ENCODE peak calls at places on chromosome 15, in seven cellular contexts. N is tibial artery; H is GM23248; L is T-helper 17 cell; O is heart left ventricle; Q is lung; B is CD8-positive, alpha-beta T cell. E is an unnamed sample.

GRCh38 chr15:71780349-71780976 is 29.9 kb upstream of the NR2E3 start:
- DNase-seq in N (peak; percentile 64), H (peak; percentile 76), L (no peak), O (no peak), Q (no peak), B (no peak), E (peak; percentile 66)

GRCh38 chr15:38042707-38043445 is 108.4 kb downstream of the TMCO5A start:
- DNase-seq in N (no peak), H (no peak), L (no peak), O (peak; percentile 12), Q (no peak), B (no peak), E (no peak)

GRCh38 chr15:92383528-92384326 is 10.0 kb upstream of the ST8SIA2 start:
- DNase-seq in N (no peak), H (peak; percentile 44), L (no peak), O (no peak), Q (no peak), B (no peak), E (peak; percentile 3)

GRCh38 chr15:34011476-34011875 is 27.5 kb downstream of the AVEN start:
- DNase-seq in N (no peak), H (no peak), L (no peak), O (no peak), Q (no peak), B (no peak), E (no peak)

GRCh38 chr15:83605595-83605994 is 48.3 kb upstream of the ADAMTSL3 start:
- DNase-seq in N (no peak), H (no peak), L (no peak), O (peak; percentile 12), Q (no peak), B (no peak), E (no peak)

GRCh38 chr15:89812126-89812846 is 2.4 kb downstream of the ANPEP start:
- DNase-seq in N (peak; percentile 87), H (peak; percentile 88), L (no peak), O (no peak), Q (no peak), B (no peak), E (no peak)

GRCh38 chr15:90903733-90904536 is 833 bp downstream of the MAN2A2 start:
- DNase-seq in N (no peak), H (no peak), L (no peak), O (no peak), Q (no peak), B (no peak), E (no peak)

GRCh38 chr15:101167791-101168462 is 83.9 kb downstream of the CHSY1 start:
- DNase-seq in N (peak; percentile 86), H (peak; percentile 71), L (no peak), O (peak; percentile 83), Q (peak; percentile 73), B (peak; percentile 55), E (peak; percentile 97)

GRCh38 chr15:96332854-96333193 is 2.3 kb downstream of the NR2F2 start:
- DNase-seq in N (no peak), H (peak; percentile 58), L (no peak), O (no peak), Q (no peak), B (no peak), E (no peak)

GRCh38 chr15:47473857-47474256 is 243.4 kb upstream of the SEMA6D start:
- DNase-seq in N (peak; percentile 83), H (peak; percentile 7), L (no peak), O (peak; percentile 76), Q (no peak), B (no peak), E (no peak)

GRCh38 chr15:59828871-59829270 is 139.8 kb upstream of the BNIP2 start:
- DNase-seq in N (no peak), H (no peak), L (no peak), O (no peak), Q (no peak), B (no peak), E (no peak)

GRCh38 chr15:29283371-29283770 is 13.7 kb upstream of the NSMCE3 start:
- DNase-seq in N (no peak), H (no peak), L (no peak), O (no peak), Q (no peak), B (no peak), E (no peak)

GRCh38 chr15:65921780-65922179 is 52.5 kb downstream of the RAB11A start:
- DNase-seq in N (no peak), H (no peak), L (no peak), O (no peak), Q (no peak), B (no peak), E (no peak)

GRCh38 chr15:33675246-33675645 is 293.1 kb upstream of the CHRM5 start:
- DNase-seq in N (no peak), H (peak; percentile 53), L (no peak), O (no peak), Q (no peak), B (no peak), E (no peak)

GRCh38 chr15:76169013-76169412 is 109.2 kb downstream of the TMEM266 start:
- DNase-seq in N (no peak), H (peak; percentile 64), L (no peak), O (no peak), Q (no peak), B (no peak), E (peak; percentile 29)

GRCh38 chr15:36590838-36591237 is 11.4 kb downstream of the CDIN1 start:
- DNase-seq in N (no peak), H (peak; percentile 79), L (no peak), O (no peak), Q (no peak), B (no peak), E (peak; percentile 96)

GRCh38 chr15:80240261-80240660 is 11.8 kb downstream of the CTXND1 start:
- DNase-seq in N (no peak), H (no peak), L (no peak), O (no peak), Q (no peak), B (no peak), E (no peak)

GRCh38 chr15:52021128-52021671 is 2.2 kb downstream of the MAPK6 start:
- DNase-seq in N (no peak), H (peak; percentile 96), L (peak; percentile 50), O (peak; percentile 43), Q (peak; percentile 45), B (peak; percentile 37), E (peak; percentile 97)

GRCh38 chr15:90586948-90587347 is 57.2 kb downstream of the CRTC3 start:
- DNase-seq in N (no peak), H (no peak), L (no peak), O (no peak), Q (no peak), B (no peak), E (no peak)

GRCh38 chr15:79315623-79316328 is 4.9 kb downstream of the TMED3 start:
- DNase-seq in N (no peak), H (no peak), L (no peak), O (no peak), Q (no peak), B (no peak), E (no peak)

GRCh38 chr15:41583795-41584194 is 24.8 kb downstream of the TYRO3 start:
- DNase-seq in N (no peak), H (no peak), L (no peak), O (no peak), Q (no peak), B (no peak), E (no peak)

GRCh38 chr15:91887921-91888373 is 34.4 kb downstream of the SLCO3A1 start:
- DNase-seq in N (no peak), H (peak; percentile 28), L (no peak), O (no peak), Q (no peak), B (no peak), E (no peak)

GRCh38 chr15:98803228-98804056 is 155.1 kb downstream of the IGF1R start:
- DNase-seq in N (no peak), H (peak; percentile 73), L (no peak), O (no peak), Q (no peak), B (no peak), E (peak; percentile 78)

GRCh38 chr15:92882697-92883642 is 17.2 kb upstream of the CHD2 start:
- DNase-seq in N (peak; percentile 68), H (peak; percentile 51), L (peak; percentile 18), O (peak; percentile 34), Q (no peak), B (peak; percentile 25), E (no peak)

GRCh38 chr15:58115692-58116091 is 22.5 kb upstream of the AQP9 start:
- DNase-seq in N (no peak), H (peak; percentile 33), L (no peak), O (no peak), Q (no peak), B (no peak), E (no peak)

GRCh38 chr15:21261396-21261964 is 178.8 kb downstream of the POTEB3 start:
- DNase-seq in N (no peak), H (no peak), L (no peak), O (no peak), Q (no peak), B (no peak), E (no peak)
- H3K9me3 ChIP-seq in N (peaks cover 6% of the 10 kb centered on the region), H (no peaks in the 10 kb centered on the region), L (no peaks in the 10 kb centered on the region), O (no peaks in the 10 kb centered on the region), Q (peaks cover 2% of the 10 kb centered on the region), B (no peaks in the 10 kb centered on the region), E (peaks cover 25% of the 10 kb centered on the region)

GRCh38 chr15:25242957-25243799 is 195.6 kb downstream of the UBE3A start:
- DNase-seq in N (peak; percentile 57), H (no peak), L (peak; percentile 4), O (no peak), Q (no peak), B (no peak), E (no peak)
- H3K9me3 ChIP-seq in N (peaks cover 79% of the 10 kb centered on the region), H (no peaks in the 10 kb centered on the region), L (no peaks in the 10 kb centered on the region), O (no peaks in the 10 kb centered on the region), Q (peaks cover 71% of the 10 kb centered on the region), B (no peaks in the 10 kb centered on the region), E (peaks cover 70% of the 10 kb centered on the region)

DNA sequence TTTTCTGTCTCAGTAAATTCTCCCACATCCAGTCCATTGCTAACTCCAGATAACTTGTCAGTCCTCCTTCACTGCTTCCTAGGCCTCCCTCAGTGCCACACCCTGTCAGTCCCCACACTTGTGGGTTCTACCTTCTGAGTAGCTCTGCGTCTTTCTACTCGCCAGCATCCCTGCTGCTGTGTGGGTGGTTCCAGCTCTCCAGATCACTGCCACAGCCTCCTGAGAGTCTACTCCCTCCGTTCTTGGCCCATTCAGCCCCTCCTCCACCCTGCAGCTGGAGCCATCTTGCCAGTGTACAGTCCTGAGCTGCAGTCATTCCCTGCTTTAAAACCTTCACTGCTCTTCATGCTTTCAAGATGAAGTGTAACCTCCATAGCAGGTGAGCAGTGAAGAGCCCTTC is 45.3 kb downstream of the MAP2K5 start:
- DNase-seq in N (no peak), H (no peak), L (no peak), O (no peak), Q (no peak), B (no peak), E (no peak)
- H3K9me3 ChIP-seq in N (no peaks in the 10 kb centered on the region), H (no peaks in the 10 kb centered on the region), L (no peaks in the 10 kb centered on the region), O (no peaks in the 10 kb centered on the region), Q (no peaks in the 10 kb centered on the region), B (no peaks in the 10 kb centered on the region), E (no peaks in the 10 kb centered on the region)

DNA sequence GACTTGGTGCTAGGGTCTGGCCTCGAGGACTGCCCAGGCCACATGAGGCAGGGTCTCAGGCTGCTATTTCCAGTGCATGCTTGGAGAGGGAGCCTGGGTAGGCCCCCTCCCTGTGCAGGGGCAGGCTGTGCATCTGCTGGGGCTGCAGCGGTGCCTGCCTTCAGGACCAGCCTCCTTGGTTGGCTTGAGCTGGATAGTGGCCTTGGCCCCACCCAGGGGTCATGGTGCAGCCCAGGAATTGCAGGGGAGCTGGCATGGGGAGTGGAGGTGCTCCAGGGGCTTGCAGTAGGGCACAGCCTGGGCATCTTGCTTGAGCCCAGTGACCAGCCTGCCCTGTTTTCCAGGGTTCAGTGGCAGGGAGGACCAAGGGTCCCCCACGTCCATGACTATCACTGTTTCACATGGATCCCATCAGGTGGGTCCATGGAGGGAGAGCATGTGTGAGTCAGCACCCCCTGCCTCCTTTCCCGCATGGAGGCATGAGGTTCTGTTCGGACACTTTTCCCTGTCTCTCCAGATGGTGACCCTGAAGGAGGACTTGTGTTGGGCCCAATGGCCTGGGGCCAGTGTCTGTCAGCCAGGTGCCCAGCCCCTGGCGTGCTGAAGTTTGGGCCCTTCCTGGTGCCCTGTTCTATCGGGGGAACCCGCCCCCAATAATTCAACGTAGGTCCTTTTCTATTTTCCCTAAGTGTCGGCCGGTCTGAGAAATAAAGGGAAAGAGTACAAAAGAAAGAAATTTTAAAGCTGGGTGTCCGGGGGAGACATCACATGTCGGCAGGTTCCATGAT is 218.6 kb downstream of the SNRPN start:
- DNase-seq in N (no peak), H (no peak), L (peak; percentile 4), O (peak; percentile 2), Q (peak; percentile 7), B (no peak), E (no peak)
- H3K9me3 ChIP-seq in N (peaks cover 82% of the 10 kb centered on the region), H (no peaks in the 10 kb centered on the region), L (no peaks in the 10 kb centered on the region), O (no peaks in the 10 kb centered on the region), Q (peaks cover 78% of the 10 kb centered on the region), B (no peaks in the 10 kb centered on the region), E (peaks cover 60% of the 10 kb centered on the region)

E was measured in IMR-90.